ENCODE peak calls at places on chromosomes 13 and 19, in nine cellular contexts. C is fibroblast of the conjunctiva; Z is activated B cell treated with CpG ODN at 0.5 μM for 24 hours; T is stimulated activated CD4-positive, alpha-beta T cell treated with anti-CD3 and anti-CD28 coated beads, Interleukin-12 subunit alpha, Interleukin-12 subunit beta, amount 100 ng/mL, for 24 hours; F is activated T-cell treated with anti-CD3 and anti-CD28 coated beads for 4 hours; K is NCI-H2029; X is NCI-H748 treated with DMSO at 0.1 percent for 48 hours; I is nephron progenitor cell; D is ELR. R is an unnamed sample.

GRCh38 chr13:30159446-30159839 is 147.9 kb downstream of the KATNAL1 start:
- DNase-seq in C (no peak), Z (no peak), T (peak), F (no peak), K (no peak), X (no peak), I (no peak), D (peak), R (no peak)

GRCh38 chr19:15443838-15444237 is 5.9 kb downstream of the WIZ start:
- DNase-seq in C (no peak), Z (no peak), T (no peak), F (no peak), K (no peak), X (no peak), I (no peak), D (no peak), R (no peak)

GRCh38 chr13:72383646-72384045 is 343.8 kb downstream of the MZT1 start:
- DNase-seq in C (no peak), Z (no peak), T (no peak), F (no peak), K (no peak), X (no peak), I (no peak), D (no peak), R (no peak)

GRCh38 chr13:51152713-51153112 is 41.6 kb upstream of the C13orf42 start:
- DNase-seq in C (no peak), Z (no peak), T (no peak), F (no peak), K (no peak), X (no peak), I (no peak), D (no peak), R (no peak)

GRCh38 chr19:6274756-6275155 is 5.0 kb downstream of the MLLT1 start:
- DNase-seq in C (no peak), Z (no peak), T (no peak), F (no peak), K (no peak), X (no peak), I (no peak), D (no peak), R (no peak)

GRCh38 chr13:78881746-78882145 is 222.8 kb upstream of the OBI1 start:
- DNase-seq in C (no peak), Z (no peak), T (no peak), F (no peak), K (peak), X (peak), I (no peak), D (no peak), R (peak)

GRCh38 chr13:27868639-27869435 is 51.0 kb upstream of the PDX1 start:
- DNase-seq in C (no peak), Z (no peak), T (no peak), F (no peak), K (no peak), X (peak), I (no peak), D (peak), R (no peak)

GRCh38 chr13:78102121-78102677 is 183.6 kb upstream of the EDNRB start:
- DNase-seq in C (peak), Z (no peak), T (no peak), F (no peak), K (no peak), X (no peak), I (no peak), D (peak), R (no peak)

GRCh38 chr13:53631511-53631910 is 602.9 kb downstream of the OLFM4 start:
- DNase-seq in C (no peak), Z (no peak), T (no peak), F (no peak), K (no peak), X (no peak), I (no peak), D (no peak), R (no peak)

GRCh38 chr19:681029-681626 is 4.9 kb downstream of the FSTL3 start:
- DNase-seq in C (no peak), Z (no peak), T (no peak), F (no peak), K (peak), X (no peak), I (peak), D (no peak), R (peak)

GRCh38 chr19:30856786-30857185 is 484.6 kb downstream of the ZNF536 start:
- DNase-seq in C (no peak), Z (no peak), T (no peak), F (no peak), K (no peak), X (no peak), I (no peak), D (no peak), R (no peak)